ENCODE peak calls at places on chromosome 16, in nine cellular contexts. One of them, this sample, is unnamed.

GRCh38 chr16:76639685-76640289 is 362.6 kb downstream of the CNTNAP4 start:
- DNase-seq in H7: peak; percentile 41
- DNase-seq in OCI-LY7: peak; percentile 12
- DNase-seq in PC-3: peak; percentile 60
- DNase-seq in Right ventricle myocardium superior: no peak
- DNase-seq in stimulated activated CD4-positive, alpha-beta T cell treated with anti-CD3 and anti-CD28 coated beads, TNF-alpha, amount 100 ng/mL, for 1 hour: no peak
- DNase-seq in hypothalamus: no peak
- DNase-seq in sciatic nerve: no peak
- DNase-seq in HEK293T: peak; percentile 12
- DNase-seq in this sample: peak; percentile 84

GRCh38 chr16:77250395-77250794 is 51.2 kb downstream of the SYCE1L start:
- DNase-seq in hypothalamus: no peak
- DNase-seq in stimulated activated CD4-positive, alpha-beta T cell treated with anti-CD3 and anti-CD28 coated beads, TNF-alpha, amount 100 ng/mL, for 1 hour: no peak
- DNase-seq in H7: no peak
- DNase-seq in sciatic nerve: no peak
- DNase-seq in Right ventricle myocardium superior: no peak
- DNase-seq in PC-3: no peak
- DNase-seq in OCI-LY7: no peak
- DNase-seq in HEK293T: no peak
- DNase-seq in this sample: no peak

GRCh38 chr16:77683845-77684526 is 38.3 kb upstream of the NUDT7 start:
- DNase-seq in stimulated activated CD4-positive, alpha-beta T cell treated with anti-CD3 and anti-CD28 coated beads, TNF-alpha, amount 100 ng/mL, for 1 hour: no peak
- DNase-seq in Right ventricle myocardium superior: no peak
- DNase-seq in sciatic nerve: no peak
- DNase-seq in hypothalamus: peak; percentile 1
- DNase-seq in OCI-LY7: no peak
- DNase-seq in PC-3: no peak
- DNase-seq in HEK293T: no peak
- DNase-seq in H7: no peak
- DNase-seq in this sample: no peak

GRCh38 chr16:85094812-85095211 is 17.5 kb downstream of the CIBAR2 start:
- DNase-seq in OCI-LY7: no peak
- DNase-seq in hypothalamus: no peak
- DNase-seq in HEK293T: no peak
- DNase-seq in sciatic nerve: no peak
- DNase-seq in stimulated activated CD4-positive, alpha-beta T cell treated with anti-CD3 and anti-CD28 coated beads, TNF-alpha, amount 100 ng/mL, for 1 hour: no peak
- DNase-seq in PC-3: no peak
- DNase-seq in H7: peak; percentile 61
- DNase-seq in Right ventricle myocardium superior: no peak
- DNase-seq in this sample: no peak

GRCh38 chr16:8996891-8997290 is 33.2 kb upstream of the USP7 start:
- DNase-seq in stimulated activated CD4-positive, alpha-beta T cell treated with anti-CD3 and anti-CD28 coated beads, TNF-alpha, amount 100 ng/mL, for 1 hour: no peak
- DNase-seq in hypothalamus: no peak
- DNase-seq in sciatic nerve: no peak
- DNase-seq in Right ventricle myocardium superior: no peak
- DNase-seq in PC-3: no peak
- DNase-seq in H7: peak; percentile 81
- DNase-seq in HEK293T: no peak
- DNase-seq in OCI-LY7: no peak
- DNase-seq in this sample: peak; percentile 65

GRCh38 chr16:78817442-78817829 is 718.0 kb downstream of the WWOX start:
- DNase-seq in Right ventricle myocardium superior: no peak
- DNase-seq in PC-3: no peak
- DNase-seq in sciatic nerve: no peak
- DNase-seq in stimulated activated CD4-positive, alpha-beta T cell treated with anti-CD3 and anti-CD28 coated beads, TNF-alpha, amount 100 ng/mL, for 1 hour: no peak
- DNase-seq in HEK293T: no peak
- DNase-seq in OCI-LY7: no peak
- DNase-seq in H7: no peak
- DNase-seq in hypothalamus: no peak
- DNase-seq in this sample: no peak

GRCh38 chr16:4313563-4314531 is 2.0 kb upstream of the GLIS2 start:
- DNase-seq in hypothalamus: no peak
- DNase-seq in HEK293T: peak; percentile 80
- DNase-seq in sciatic nerve: no peak
- DNase-seq in stimulated activated CD4-positive, alpha-beta T cell treated with anti-CD3 and anti-CD28 coated beads, TNF-alpha, amount 100 ng/mL, for 1 hour: no peak
- DNase-seq in PC-3: no peak
- DNase-seq in Right ventricle myocardium superior: no peak
- DNase-seq in OCI-LY7: peak; percentile 40
- DNase-seq in H7: peak; percentile 96
- DNase-seq in this sample: peak; percentile 93

GRCh38 chr16:88854306-88855111 is 2.2 kb downstream of the GALNS start:
- DNase-seq in HEK293T: no peak
- DNase-seq in PC-3: no peak
- DNase-seq in sciatic nerve: no peak
- DNase-seq in OCI-LY7: peak; percentile 49
- DNase-seq in stimulated activated CD4-positive, alpha-beta T cell treated with anti-CD3 and anti-CD28 coated beads, TNF-alpha, amount 100 ng/mL, for 1 hour: no peak
- DNase-seq in H7: peak; percentile 84
- DNase-seq in hypothalamus: no peak
- DNase-seq in Right ventricle myocardium superior: no peak
- DNase-seq in this sample: no peak

GRCh38 chr16:83989300-83989699 is 21.3 kb downstream of the NECAB2 start:
- DNase-seq in HEK293T: no peak
- DNase-seq in hypothalamus: no peak
- DNase-seq in H7: no peak
- DNase-seq in sciatic nerve: no peak
- DNase-seq in stimulated activated CD4-positive, alpha-beta T cell treated with anti-CD3 and anti-CD28 coated beads, TNF-alpha, amount 100 ng/mL, for 1 hour: no peak
- DNase-seq in OCI-LY7: no peak
- DNase-seq in Right ventricle myocardium superior: peak; percentile 10
- DNase-seq in PC-3: peak; percentile 7
- DNase-seq in this sample: no peak

GRCh38 chr16:80569440-80570105 is 28.8 kb downstream of the DYNLRB2 start:
- DNase-seq in stimulated activated CD4-positive, alpha-beta T cell treated with anti-CD3 and anti-CD28 coated beads, TNF-alpha, amount 100 ng/mL, for 1 hour: no peak
- DNase-seq in PC-3: peak; percentile 82
- DNase-seq in hypothalamus: no peak
- DNase-seq in H7: no peak
- DNase-seq in HEK293T: no peak
- DNase-seq in sciatic nerve: no peak
- DNase-seq in Right ventricle myocardium superior: no peak
- DNase-seq in OCI-LY7: no peak
- DNase-seq in this sample: no peak

This sample was measured in endodermal cell.